ENCODE peak calls at places on chromosome 14, in nine cellular contexts. P is fibroblast of lung, Y is hepatocyte, Q is DND-41, I is PC-9, Z is PC-3, X is GM23338, S is neural progenitor cell, T is mammary epithelial cell. E is an unnamed sample.

GRCh38 chr14:103282932-103283331 is 51.1 kb upstream of the EIF5 start:
- DNase-seq in T (no peak), Y (no peak), Q (no peak), I (no peak), X (no peak), S (no peak), P (no peak), Z (no peak), E (no peak)

GRCh38 chr14:90808759-90809529 is 7.3 kb downstream of the TTC7B start:
- DNase-seq in Y (no peak), Q (no peak), Z (no peak), I (no peak), P (no peak), S (no peak), X (no peak), T (no peak), E (no peak)

GRCh38 chr14:102693006-102693755 is 84.1 kb upstream of the TRAF3 start:
- DNase-seq in Z (no peak), T (no peak), S (peak), P (no peak), X (peak), I (no peak), Y (peak), Q (no peak), E (no peak)

GRCh38 chr14:83433618-83434017 is 1900.0 kb upstream of the SEL1L start:
- DNase-seq in Y (no peak), I (no peak), Q (no peak), X (no peak), T (no peak), Z (peak), S (no peak), P (no peak), E (no peak)

GRCh38 chr14:45891417-45892080 is 638.5 kb upstream of the MIS18BP1 start:
- DNase-seq in Q (no peak), I (peak), Y (peak), P (no peak), S (peak), Z (peak), T (peak), X (peak), E (no peak)

GRCh38 chr14:61577506-61577931 is 117.8 kb upstream of the HIF1A start:
- DNase-seq in P (no peak), S (no peak), I (no peak), T (no peak), Z (no peak), Q (no peak), X (no peak), Y (no peak), E (no peak)

GRCh38 chr14:24250354-24250753 is 7.9 kb upstream of the TINF2 start:
- DNase-seq in Y (no peak), P (no peak), T (no peak), Q (no peak), I (no peak), S (no peak), X (no peak), Z (no peak), E (no peak)

GRCh38 chr14:21102472-21103164 is 1.8 kb downstream of the TMEM253 start:
- DNase-seq in X (peak), I (no peak), Z (no peak), Q (no peak), P (no peak), T (no peak), Y (no peak), S (peak), E (no peak)

GRCh38 chr14:50008562-50009355 is 107.6 kb downstream of the VCPKMT start:
- DNase-seq in X (no peak), S (no peak), P (peak), Q (peak), Y (no peak), T (peak), Z (peak), I (peak), E (peak)

GRCh38 chr14:103007555-103007954 is 49.8 kb downstream of the CDC42BPB start:
- DNase-seq in T (no peak), I (no peak), S (no peak), X (no peak), Y (no peak), Z (no peak), Q (no peak), P (no peak), E (no peak)

GRCh38 chr14:56333361-56334279 is 215.4 kb downstream of the PELI2 start:
- DNase-seq in Z (peak), S (no peak), Q (peak), T (peak), I (peak), P (peak), Y (peak), X (no peak), E (no peak)

GRCh38 chr14:24694680-24695079 is 60.7 kb upstream of the GZMB start:
- DNase-seq in T (no peak), Y (no peak), X (no peak), Q (no peak), I (no peak), P (no peak), Z (no peak), S (no peak), E (no peak)

GRCh38 chr14:70186826-70187483 is 1.8 kb downstream of the SLC8A3 start:
- DNase-seq in Y (peak), P (peak), X (peak), I (no peak), Q (no peak), S (peak), T (no peak), Z (no peak), E (no peak)

GRCh38 chr14:105249175-105250007 is 1.1 kb downstream of the BTBD6 start:
- DNase-seq in P (peak), X (peak), Q (no peak), I (no peak), T (no peak), Z (peak), S (peak), Y (no peak), E (no peak)

DNA sequence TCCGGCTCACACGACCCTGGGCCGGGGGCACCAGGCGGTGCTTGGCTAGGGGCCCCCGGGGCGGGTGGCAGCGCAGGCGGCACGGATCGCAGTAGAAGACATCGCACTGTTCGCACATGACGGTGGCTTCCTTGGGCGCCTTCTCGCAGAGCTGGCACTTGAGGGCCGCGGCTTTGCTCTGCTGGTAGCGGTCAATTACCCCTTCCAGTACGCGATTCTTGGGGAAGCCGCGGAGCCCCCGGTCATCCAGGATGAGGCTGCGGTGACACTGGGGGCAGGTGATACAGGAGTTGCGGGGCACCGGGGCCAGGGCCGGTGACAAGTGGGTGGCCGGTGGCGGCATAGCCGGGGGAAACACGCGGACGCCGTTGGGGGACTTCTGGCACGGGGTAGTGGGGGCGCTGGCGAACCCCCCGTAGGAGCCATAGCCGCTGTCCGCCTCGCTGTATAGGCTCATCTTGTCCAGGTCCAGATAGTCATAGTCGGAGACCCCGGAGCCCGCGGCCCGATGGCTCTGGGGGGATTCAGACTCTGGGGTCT is 553 bp downstream of the TRIM9 start:
- DNase-seq in I (no peak), Z (no peak), P (peak), T (no peak), Y (peak), X (peak), Q (no peak), S (peak), E (no peak)
- TF ChIP-seq EZH2 in I (no peak), Z (no peak), P (peak), T (no peak), Y (peak), X (no peak), Q (no peak), S (peak), E (no peak)

GRCh38 chr14:51653855-51654548 is 2.3 kb downstream of the FRMD6 start:
- DNase-seq in P (no peak), T (no peak), I (no peak), S (no peak), Y (no peak), Q (no peak), Z (no peak), X (no peak), E (no peak)

GRCh38 chr14:51651388-51652167 is at the start of gene FRMD6:
- DNase-seq in Y (peak), Q (peak), X (peak), I (peak), P (peak), Z (peak), T (peak), S (peak), E (peak)

GRCh38 chr14:51650721-51651387 is 856 bp upstream of the FRMD6 start:
- DNase-seq in X (peak), Y (peak), Z (peak), Q (no peak), T (no peak), P (no peak), S (peak), I (peak), E (peak)

GRCh38 chr14:51653096-51653814 is 1.5 kb downstream of the FRMD6 start:
- DNase-seq in T (peak), X (peak), Z (peak), S (peak), Y (peak), P (peak), Q (peak), I (peak), E (peak)

DNA sequence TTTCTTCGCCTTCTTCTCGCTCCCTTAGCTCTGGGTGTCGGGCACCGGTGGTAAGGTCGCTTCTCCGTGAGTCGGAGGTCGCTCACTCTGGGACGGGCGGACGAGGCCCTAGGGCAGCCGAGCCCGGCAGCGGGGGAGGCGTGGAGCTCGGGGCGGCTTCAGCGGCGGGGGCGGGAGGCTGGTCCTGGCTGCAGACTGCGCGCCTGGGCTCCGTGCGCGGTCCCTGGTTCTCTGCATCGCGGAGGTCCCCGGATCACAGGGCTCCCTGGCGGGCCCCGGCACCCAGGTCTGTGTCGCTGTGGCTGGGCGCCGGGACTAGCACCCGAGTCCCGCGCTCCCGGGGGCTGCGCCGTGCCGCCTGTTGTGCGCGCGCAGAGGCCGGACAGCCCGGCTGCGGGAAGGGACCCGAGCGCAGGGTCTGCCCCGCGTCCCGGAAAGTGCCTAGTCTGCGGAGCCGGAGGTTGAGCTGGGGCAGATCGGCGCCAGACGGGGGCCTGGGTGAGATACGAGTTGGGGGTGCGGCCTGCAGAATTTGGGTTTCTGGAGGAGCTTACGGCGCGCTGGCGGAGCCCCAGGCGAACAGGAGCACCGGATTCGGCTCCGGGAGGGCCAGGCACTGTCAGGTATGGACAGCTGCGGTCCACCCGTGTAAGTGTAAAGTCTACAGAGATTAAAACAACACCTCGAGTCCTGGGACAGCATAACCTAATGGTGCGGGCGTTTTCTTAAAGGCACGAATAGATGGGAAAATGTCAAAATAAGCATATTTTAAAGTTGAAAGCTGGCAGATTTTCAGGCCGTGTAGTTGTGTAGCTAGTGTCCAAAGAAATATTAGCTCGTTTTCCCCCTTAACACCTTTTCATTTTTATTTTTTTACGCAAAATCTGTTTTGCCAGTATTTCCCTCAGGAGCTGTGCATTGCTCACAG is 722 bp downstream of the FRMD6 start:
- DNase-seq in T (no peak), X (peak), S (peak), Z (peak), P (no peak), I (no peak), Q (no peak), Y (no peak), E (peak)
- TF ChIP-seq EZH2 in T (no peak), X (no peak), S (no peak), Z (no peak), P (no peak), I (no peak), Q (no peak), Y (no peak), E (no peak)

GRCh38 chr14:76690502-76691105 is 70.7 kb upstream of the VASH1 start:
- DNase-seq in T (no peak), S (no peak), Z (no peak), X (no peak), I (no peak), Q (no peak), P (no peak), Y (no peak), E (no peak)
- TF ChIP-seq EZH2 in T (no peak), S (no peak), Z (no peak), X (no peak), I (no peak), Q (no peak), P (no peak), Y (no peak), E (no peak)

DNA sequence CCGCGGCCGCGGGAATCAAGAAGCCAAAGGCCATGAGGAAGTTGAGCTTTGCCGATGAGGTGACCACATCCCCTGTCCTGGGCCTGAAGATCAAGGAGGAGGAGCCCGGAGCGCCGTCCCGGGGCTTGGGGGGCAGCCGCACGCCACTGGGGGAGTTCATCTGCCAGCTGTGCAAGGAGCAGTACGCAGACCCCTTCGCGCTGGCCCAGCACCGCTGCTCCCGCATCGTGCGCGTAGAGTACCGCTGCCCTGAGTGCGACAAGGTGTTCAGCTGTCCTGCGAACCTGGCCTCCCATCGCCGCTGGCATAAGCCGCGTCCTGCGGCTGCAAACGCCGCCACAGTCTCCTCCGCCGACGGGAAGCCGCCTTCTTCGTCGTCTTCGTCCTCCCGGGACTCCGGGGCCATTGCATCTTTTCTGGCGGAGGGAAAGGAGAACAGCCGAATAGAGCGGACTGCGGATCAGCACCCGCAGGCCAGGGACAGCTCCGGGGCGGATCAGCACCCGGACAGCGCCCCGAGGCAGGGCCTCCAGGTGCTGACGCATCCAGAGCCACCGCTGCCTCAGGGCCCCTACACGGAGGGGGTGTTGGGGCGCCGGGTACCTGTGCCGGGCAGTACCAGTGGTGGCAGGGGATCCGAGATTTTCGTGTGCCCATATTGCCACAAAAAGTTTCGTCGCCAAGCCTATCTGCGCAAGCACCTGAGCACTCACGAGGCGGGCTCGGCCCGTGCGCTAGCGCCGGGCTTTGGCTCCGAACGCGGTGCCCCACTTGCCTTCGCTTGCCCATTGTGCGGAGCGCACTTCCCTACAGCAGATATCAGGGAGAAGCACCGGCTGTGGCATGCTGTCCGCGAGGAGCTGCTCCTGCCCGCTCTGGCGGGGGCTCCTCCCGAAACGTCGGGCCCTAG is 1.2 kb downstream of the INSM2 start:
- DNase-seq in T (peak), Y (peak), Q (peak), I (peak), P (peak), Z (peak), X (peak), S (peak), E (peak)
- TF ChIP-seq EZH2 in T (peak), Y (no peak), Q (no peak), I (no peak), P (peak), Z (peak), X (peak), S (peak), E (no peak)

GRCh38 chr14:100568164-100568997 is 18.8 kb downstream of the BEGAIN start:
- DNase-seq in I (no peak), Y (no peak), Q (no peak), T (no peak), S (peak), X (peak), Z (no peak), P (no peak), E (no peak)

GRCh38 chr14:100569734-100570251 is 17.4 kb downstream of the BEGAIN start:
- DNase-seq in S (peak), Z (no peak), Q (no peak), X (no peak), T (no peak), I (no peak), Y (no peak), P (no peak), E (no peak)

GRCh38 chr14:100567877-100568163 is 19.4 kb downstream of the BEGAIN start:
- DNase-seq in Z (no peak), Y (no peak), I (no peak), S (peak), T (no peak), P (no peak), Q (no peak), X (no peak), E (no peak)

GRCh38 chr14:100570726-100571454 is 16.3 kb downstream of the BEGAIN start:
- DNase-seq in T (no peak), Q (no peak), Z (no peak), X (no peak), Y (no peak), I (no peak), S (no peak), P (no peak), E (no peak)

DNA sequence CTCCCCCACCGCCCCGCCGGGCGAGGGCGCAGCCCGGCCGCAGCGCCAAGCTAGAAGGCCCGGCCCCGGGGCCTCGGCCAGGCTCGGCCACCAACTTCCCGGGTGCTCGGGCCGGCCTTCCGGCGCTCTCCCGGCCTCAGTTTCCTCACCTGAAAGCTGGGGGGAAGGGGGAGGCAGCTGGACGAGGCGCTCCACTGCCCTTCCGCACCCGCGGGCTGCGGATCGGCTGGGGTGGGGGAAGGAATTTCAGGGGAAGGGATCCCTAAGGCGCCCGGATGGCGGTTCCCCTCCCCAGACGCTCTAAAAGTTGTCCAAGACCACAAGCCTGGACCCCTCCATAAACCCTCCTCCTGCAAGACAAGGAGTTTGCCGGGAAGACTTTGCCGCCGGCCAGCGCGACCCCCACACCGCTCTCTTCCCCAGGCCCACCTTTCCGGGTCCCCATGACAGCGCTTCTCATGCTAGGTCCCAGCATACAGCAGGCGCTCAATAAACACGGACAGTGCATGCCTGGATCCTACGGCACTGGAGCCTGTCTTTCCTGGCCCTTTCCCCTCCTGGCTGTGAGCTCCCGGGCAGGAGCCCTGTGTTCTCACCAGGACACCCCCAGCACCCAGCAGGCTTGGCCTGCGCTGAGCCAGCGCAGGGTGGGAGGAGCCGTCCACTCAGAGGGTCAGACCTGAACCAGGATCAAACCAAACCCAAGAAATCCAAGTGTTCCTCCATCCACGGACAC is 18.1 kb downstream of the BEGAIN start:
- DNase-seq in I (no peak), T (no peak), Y (no peak), Q (no peak), P (no peak), Z (no peak), X (no peak), S (no peak), E (no peak)
- TF ChIP-seq EZH2 in I (no peak), T (peak), Y (peak), Q (no peak), P (peak), Z (no peak), X (peak), S (no peak), E (no peak)

GRCh38 chr14:34229140-34229539 is 232.9 kb downstream of the SPTSSA start:
- DNase-seq in Y (no peak), P (no peak), Z (no peak), I (no peak), X (no peak), S (no peak), T (no peak), Q (no peak), E (no peak)
- TF ChIP-seq EZH2 in Y (no peak), P (no peak), Z (no peak), I (no peak), X (no peak), S (no peak), T (no peak), Q (no peak), E (no peak)

DNA sequence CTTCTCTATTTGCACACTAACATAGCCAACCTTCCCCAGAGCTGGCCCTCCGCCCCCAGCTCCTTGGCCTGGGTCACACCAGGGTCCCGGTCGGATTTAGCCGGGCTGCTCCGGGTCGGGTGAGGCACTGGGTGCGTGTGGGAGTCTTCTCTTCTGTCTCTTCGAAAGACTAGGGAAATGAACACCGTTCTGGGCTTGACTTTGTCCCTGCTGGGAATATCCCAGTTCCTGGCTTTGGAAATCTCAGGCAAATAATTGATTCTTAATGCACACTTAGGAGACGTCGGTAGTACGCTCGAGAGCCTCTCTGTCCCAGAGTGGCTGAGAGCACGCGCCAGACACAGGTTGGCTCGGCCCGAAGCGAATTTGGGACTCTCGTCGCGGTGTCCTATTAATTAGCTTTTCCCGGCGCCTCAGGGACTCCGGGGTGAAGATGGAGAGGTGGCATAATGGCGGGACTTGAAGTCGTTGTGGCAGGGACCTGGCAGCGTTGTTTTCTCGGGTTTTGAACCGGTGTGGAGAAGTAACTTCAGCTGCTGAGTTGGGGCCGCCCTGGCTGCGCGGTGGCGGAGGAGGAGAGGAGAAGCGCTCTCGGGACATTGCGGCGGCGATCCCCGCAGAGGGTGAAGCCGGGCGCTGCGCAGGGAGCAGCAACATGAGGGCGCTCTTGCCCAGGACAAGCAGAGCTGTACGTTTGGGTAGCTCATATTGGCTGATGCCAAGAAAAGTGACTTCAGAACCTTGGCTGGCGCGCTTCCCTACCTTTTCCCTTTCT is 7.5 kb downstream of the FOXG1 start:
- DNase-seq in Z (no peak), Q (no peak), S (peak), Y (peak), I (no peak), T (no peak), X (peak), P (peak), E (no peak)
- TF ChIP-seq EZH2 in Z (no peak), Q (no peak), S (peak), Y (peak), I (no peak), T (peak), X (peak), P (peak), E (no peak)